ENCODE peak calls at places on chromosomes 12 and 14, in eight cellular contexts. W is AG20443; F is globus pallidus; M is stimulated activated CD4-positive, alpha-beta T cell treated with anti-CD3 and anti-CD28 coated beads, Interleukin-2, amount 100 ng/mL, for 48 hours; C is GM03348; X is LoVo; J is CD8-positive, alpha-beta memory T cell; E is dermis microvascular lymphatic vessel endothelial cell. L is an unnamed sample.

GRCh38 chr14:23119362-23120327 is 590 bp upstream of the CEBPE start:
- DNase-seq in W (no peak), F (no peak), M (no peak), C (no peak), X (no peak), J (peak), E (no peak), L (peak)

GRCh38 chr14:77027538-77028383 is 747 bp downstream of the IRF2BPL start:
- DNase-seq in W (peak), F (peak), M (peak), C (peak), X (peak), J (peak), E (peak), L (peak)

GRCh38 chr12:120062976-120063579 is 53.5 kb downstream of the RAB35 start:
- DNase-seq in W (no peak), F (no peak), M (no peak), C (no peak), X (no peak), J (no peak), E (no peak), L (no peak)

GRCh38 chr14:30883508-30884294 is 9.3 kb downstream of the COCH start:
- DNase-seq in W (no peak), F (no peak), M (no peak), C (no peak), X (no peak), J (no peak), E (no peak), L (no peak)

GRCh38 chr14:61186341-61186740 is 94.8 kb downstream of the TMEM30B start:
- DNase-seq in W (no peak), F (no peak), M (no peak), C (no peak), X (no peak), J (no peak), E (no peak), L (no peak)

GRCh38 chr14:61381589-61381988 is 60.2 kb downstream of the PRKCH start:
- DNase-seq in W (no peak), F (no peak), M (no peak), C (no peak), X (no peak), J (no peak), E (no peak), L (no peak)

GRCh38 chr14:94602722-94603121 is 9.5 kb upstream of the SERPINA3 start:
- DNase-seq in W (no peak), F (no peak), M (no peak), C (no peak), X (no peak), J (no peak), E (no peak), L (no peak)

GRCh38 chr14:70832536-70833305 is 23.4 kb upstream of the MAP3K9 start:
- DNase-seq in W (no peak), F (no peak), M (no peak), C (no peak), X (no peak), J (no peak), E (no peak), L (no peak)

GRCh38 chr14:50830044-50830931 is 674 bp downstream of the NIN start:
- DNase-seq in W (peak), F (peak), M (peak), C (peak), X (peak), J (peak), E (peak), L (peak)

GRCh38 chr14:72332054-72332453 is 399.8 kb downstream of the RGS6 start:
- DNase-seq in W (no peak), F (no peak), M (no peak), C (no peak), X (no peak), J (no peak), E (no peak), L (no peak)

GRCh38 chr12:65608319-65608916 is 215.9 kb upstream of the HMGA2 start:
- DNase-seq in W (no peak), F (no peak), M (no peak), C (no peak), X (no peak), J (no peak), E (no peak), L (no peak)

GRCh38 chr12:120247621-120248030 is 17.9 kb downstream of the PXN start:
- DNase-seq in W (peak), F (no peak), M (no peak), C (no peak), X (no peak), J (no peak), E (peak), L (no peak)

GRCh38 chr14:91232052-91232451 is 12.5 kb downstream of the GPR68 start:
- DNase-seq in W (no peak), F (no peak), M (no peak), C (no peak), X (no peak), J (no peak), E (no peak), L (no peak)

GRCh38 chr14:104346112-104346462 is 207.7 kb downstream of the KIF26A start:
- DNase-seq in W (no peak), F (no peak), M (no peak), C (no peak), X (no peak), J (no peak), E (no peak), L (no peak)

GRCh38 chr14:32303865-32304264 is 25.2 kb upstream of the AKAP6 start:
- DNase-seq in W (no peak), F (no peak), M (no peak), C (no peak), X (no peak), J (no peak), E (no peak), L (no peak)

GRCh38 chr14:68637106-68638021 is 155.5 kb downstream of the ZFP36L1 start:
- DNase-seq in W (peak), F (peak), M (no peak), C (peak), X (no peak), J (no peak), E (peak), L (peak)

GRCh38 chr12:98733667-98734350 is 88.7 kb downstream of the APAF1 start:
- DNase-seq in W (no peak), F (no peak), M (no peak), C (no peak), X (no peak), J (no peak), E (no peak), L (no peak)

GRCh38 chr12:12007001-12007712 is 63.6 kb upstream of the BCL2L14 start:
- DNase-seq in W (no peak), F (no peak), M (peak), C (no peak), X (peak), J (no peak), E (no peak), L (no peak)

GRCh38 chr14:105138551-105139111 is 29.9 kb downstream of the JAG2 start:
- DNase-seq in W (no peak), F (no peak), M (no peak), C (no peak), X (no peak), J (no peak), E (no peak), L (no peak)

GRCh38 chr12:120861074-120861795 is 42.9 kb downstream of the SPPL3 start:
- DNase-seq in W (no peak), F (no peak), M (no peak), C (no peak), X (no peak), J (no peak), E (no peak), L (no peak)

GRCh38 chr14:96648506-96649326 is 146.5 kb downstream of the PAPOLA start:
- DNase-seq in W (peak), F (no peak), M (no peak), C (no peak), X (no peak), J (no peak), E (no peak), L (no peak)

GRCh38 chr12:9071976-9072375 is 43.7 kb downstream of the A2M start:
- DNase-seq in W (no peak), F (no peak), M (no peak), C (no peak), X (no peak), J (no peak), E (no peak), L (no peak)

GRCh38 chr12:77924703-77925102 is 94.0 kb downstream of the NAV3 start:
- DNase-seq in W (no peak), F (no peak), M (no peak), C (no peak), X (no peak), J (no peak), E (no peak), L (no peak)

GRCh38 chr12:67441736-67442346 is 172.7 kb downstream of the CAND1 start:
- DNase-seq in W (peak), F (peak), M (peak), C (peak), X (peak), J (peak), E (peak), L (peak)

GRCh38 chr12:42309996-42310395 is 15.9 kb downstream of the ZCRB1 start:
- DNase-seq in W (no peak), F (no peak), M (no peak), C (no peak), X (no peak), J (no peak), E (no peak), L (no peak)

GRCh38 chr12:123061806-123062205 is 81.3 kb downstream of the ARL6IP4 start:
- DNase-seq in W (no peak), F (no peak), M (no peak), C (no peak), X (no peak), J (no peak), E (no peak), L (no peak)

GRCh38 chr14:95300697-95301526 is 18.8 kb downstream of the CLMN start:
- DNase-seq in W (no peak), F (peak), M (no peak), C (no peak), X (no peak), J (no peak), E (no peak), L (no peak)

GRCh38 chr14:91038439-91038838 is 22.0 kb downstream of the RPS6KA5 start:
- DNase-seq in W (peak), F (no peak), M (no peak), C (peak), X (no peak), J (no peak), E (no peak), L (no peak)

GRCh38 chr12:111298583-111299436 is 70.1 kb downstream of the PHETA1 start:
- DNase-seq in W (peak), F (peak), M (peak), C (peak), X (peak), J (peak), E (peak), L (no peak)

GRCh38 chr12:82527165-82527780 is 159.4 kb upstream of the TMTC2 start:
- DNase-seq in W (peak), F (peak), M (peak), C (peak), X (peak), J (no peak), E (peak), L (no peak)

GRCh38 chr12:53495903-53496751 is 3.1 kb downstream of the MAP3K12 start:
- DNase-seq in W (peak), F (no peak), M (no peak), C (peak), X (no peak), J (no peak), E (no peak), L (no peak)

GRCh38 chr12:68479261-68479581 is 131.5 kb upstream of the RAP1B start:
- DNase-seq in W (peak), F (no peak), M (no peak), C (peak), X (no peak), J (no peak), E (no peak), L (no peak)

GRCh38 chr12:17954788-17955187 is 135.2 kb downstream of the RERGL start:
- DNase-seq in W (no peak), F (no peak), M (no peak), C (no peak), X (no peak), J (no peak), E (peak), L (no peak)

GRCh38 chr14:58947816-58948440 is 240.5 kb upstream of the DAAM1 start:
- DNase-seq in W (no peak), F (peak), M (no peak), C (no peak), X (no peak), J (no peak), E (peak), L (no peak)

GRCh38 chr12:6667559-6668210 is 4.8 kb upstream of the ING4 start:
- DNase-seq in W (no peak), F (no peak), M (no peak), C (no peak), X (no peak), J (no peak), E (no peak), L (no peak)

GRCh38 chr14:52553002-52553670 is 500 bp downstream of the GPR137C start:
- DNase-seq in W (peak), F (peak), M (peak), C (peak), X (peak), J (peak), E (no peak), L (peak)

GRCh38 chr12:96862326-96862725 is 44.7 kb upstream of the NEDD1 start:
- DNase-seq in W (no peak), F (no peak), M (no peak), C (no peak), X (no peak), J (no peak), E (no peak), L (no peak)